ENCODE peak calls at places on chromosome 22, in six cellular contexts. One of them, this sample, is unnamed.
A peak's percentile ranks its signal among the peaks of the same experiment; 100 is the strongest.

GRCh38 chr22:31970490-31971444 is 26.4 kb downstream of the YWHAH start:
- DNase-seq in IMR-90: peak; percentile 51
- DNase-seq in tibial nerve: peak; percentile 47
- DNase-seq in erythroblast: peak; percentile 79
- DNase-seq in ovary: peak; percentile 90
- DNase-seq in K562: peak; percentile 96
- DNase-seq in this sample: peak; percentile 86

GRCh38 chr22:29707471-29707870 is 12.3 kb upstream of the CABP7 start:
- DNase-seq in ovary: no peak
- DNase-seq in K562: no peak
- DNase-seq in erythroblast: no peak
- DNase-seq in IMR-90: no peak
- DNase-seq in tibial nerve: no peak
- DNase-seq in this sample: no peak

GRCh38 chr22:31923761-31924160 is 20.6 kb upstream of the YWHAH start:
- DNase-seq in K562: no peak
- DNase-seq in ovary: no peak
- DNase-seq in erythroblast: no peak
- DNase-seq in IMR-90: no peak
- DNase-seq in tibial nerve: no peak
- DNase-seq in this sample: no peak

GRCh38 chr22:32819120-32819519 is 17.6 kb downstream of the TIMP3 start:
- DNase-seq in K562: no peak
- DNase-seq in erythroblast: no peak
- DNase-seq in IMR-90: no peak
- DNase-seq in ovary: no peak
- DNase-seq in tibial nerve: no peak
- DNase-seq in this sample: no peak

GRCh38 chr22:39967103-39967829 is 7.1 kb downstream of the TMA7B start:
- DNase-seq in IMR-90: peak; percentile 45
- DNase-seq in tibial nerve: no peak
- DNase-seq in ovary: no peak
- DNase-seq in K562: no peak
- DNase-seq in erythroblast: peak; percentile 97
- DNase-seq in this sample: no peak

GRCh38 chr22:44942979-44943700 is 66.7 kb downstream of the PHF21B start:
- DNase-seq in erythroblast: no peak
- DNase-seq in ovary: no peak
- DNase-seq in IMR-90: no peak
- DNase-seq in tibial nerve: no peak
- DNase-seq in K562: no peak
- DNase-seq in this sample: no peak

GRCh38 chr22:22745225-22746060 is 101.0 kb downstream of the GGTLC2 start:
- DNase-seq in IMR-90: peak; percentile 19
- DNase-seq in erythroblast: peak; percentile 9
- DNase-seq in K562: peak; percentile 85
- DNase-seq in tibial nerve: no peak
- DNase-seq in ovary: no peak
- DNase-seq in this sample: peak; percentile 8

GRCh38 chr22:27642104-27642800 is 159.3 kb downstream of the MN1 start:
- DNase-seq in tibial nerve: no peak
- DNase-seq in erythroblast: no peak
- DNase-seq in IMR-90: no peak
- DNase-seq in ovary: no peak
- DNase-seq in K562: peak; percentile 17
- DNase-seq in this sample: no peak

GRCh38 chr22:48602805-48603518 is 1224.7 kb downstream of the BRD1 start:
- DNase-seq in tibial nerve: no peak
- DNase-seq in erythroblast: no peak
- DNase-seq in ovary: no peak
- DNase-seq in IMR-90: no peak
- DNase-seq in K562: no peak
- DNase-seq in this sample: no peak

GRCh38 chr22:33864723-33865130 is 55.5 kb downstream of the LARGE1 start:
- DNase-seq in IMR-90: peak; percentile 36
- DNase-seq in K562: no peak
- DNase-seq in tibial nerve: no peak
- DNase-seq in ovary: no peak
- DNase-seq in erythroblast: no peak
- DNase-seq in this sample: no peak

GRCh38 chr22:29480512-29481264 is 670 bp downstream of the NEFH start:
- DNase-seq in tibial nerve: no peak
- DNase-seq in K562: peak; percentile 78
- DNase-seq in IMR-90: peak; percentile 56
- DNase-seq in erythroblast: peak; percentile 83
- DNase-seq in ovary: peak; percentile 73
- DNase-seq in this sample: no peak

GRCh38 chr22:27996981-27997380 is 77.9 kb upstream of the PITPNB start:
- DNase-seq in K562: no peak
- DNase-seq in ovary: no peak
- DNase-seq in erythroblast: no peak
- DNase-seq in tibial nerve: no peak
- DNase-seq in IMR-90: no peak
- DNase-seq in this sample: no peak

GRCh38 chr22:48647606-48648515 is 1179.8 kb downstream of the BRD1 start:
- DNase-seq in K562: no peak
- DNase-seq in IMR-90: no peak
- DNase-seq in erythroblast: no peak
- DNase-seq in tibial nerve: no peak
- DNase-seq in ovary: no peak
- DNase-seq in this sample: no peak

GRCh38 chr22:35568751-35569725 is 28.4 kb downstream of the RASD2 start:
- DNase-seq in tibial nerve: no peak
- DNase-seq in K562: no peak
- DNase-seq in IMR-90: peak; percentile 79
- DNase-seq in erythroblast: no peak
- DNase-seq in ovary: no peak
- DNase-seq in this sample: peak; percentile 53

GRCh38 chr22:35894937-35895708 is 133.5 kb downstream of the RBFOX2 start:
- DNase-seq in tibial nerve: no peak
- DNase-seq in IMR-90: peak; percentile 79
- DNase-seq in K562: no peak
- DNase-seq in ovary: no peak
- DNase-seq in erythroblast: no peak
- DNase-seq in this sample: no peak

GRCh38 chr22:28955817-28956216 is 72.4 kb downstream of the ZNRF3 start:
- DNase-seq in tibial nerve: no peak
- DNase-seq in ovary: no peak
- DNase-seq in K562: no peak
- DNase-seq in erythroblast: no peak
- DNase-seq in IMR-90: no peak
- DNase-seq in this sample: no peak

GRCh38 chr22:17778412-17778976 is 4.2 kb upstream of the BID start:
- DNase-seq in erythroblast: no peak
- DNase-seq in tibial nerve: no peak
- DNase-seq in IMR-90: no peak
- DNase-seq in K562: no peak
- DNase-seq in ovary: no peak
- DNase-seq in this sample: no peak

GRCh38 chr22:40687706-40688105 is 8.4 kb downstream of the MCHR1 start:
- DNase-seq in tibial nerve: no peak
- DNase-seq in ovary: no peak
- DNase-seq in IMR-90: no peak
- DNase-seq in erythroblast: no peak
- DNase-seq in K562: no peak
- DNase-seq in this sample: no peak

GRCh38 chr22:23752090-23752691 is 1.3 kb upstream of the ZNF70 start:
- DNase-seq in IMR-90: no peak
- DNase-seq in ovary: no peak
- DNase-seq in erythroblast: no peak
- DNase-seq in tibial nerve: no peak
- DNase-seq in K562: no peak
- DNase-seq in this sample: no peak
- TF ChIP-seq POLR2A in IMR-90: no peak
- TF ChIP-seq POLR2A in ovary: no peak
- TF ChIP-seq POLR2A in erythroblast: no peak
- TF ChIP-seq POLR2A in tibial nerve: no peak
- TF ChIP-seq POLR2A in K562: no peak
- TF ChIP-seq POLR2A in this sample: no peak

GRCh38 chr22:42856179-42856864 is 751 bp downstream of the ARFGAP3 start:
- DNase-seq in erythroblast: peak; percentile 53
- DNase-seq in IMR-90: peak; percentile 22
- DNase-seq in K562: no peak
- DNase-seq in ovary: no peak
- DNase-seq in tibial nerve: no peak
- DNase-seq in this sample: no peak

GRCh38 chr22:42855726-42856125 is 1.3 kb downstream of the ARFGAP3 start:
- DNase-seq in ovary: no peak
- DNase-seq in IMR-90: no peak
- DNase-seq in tibial nerve: no peak
- DNase-seq in erythroblast: no peak
- DNase-seq in K562: no peak
- DNase-seq in this sample: no peak

GRCh38 chr22:42855211-42855610 is 1.9 kb downstream of the ARFGAP3 start:
- DNase-seq in erythroblast: no peak
- DNase-seq in IMR-90: no peak
- DNase-seq in K562: no peak
- DNase-seq in ovary: no peak
- DNase-seq in tibial nerve: no peak
- DNase-seq in this sample: no peak

GRCh38 chr22:42857845-42858481 is 890 bp upstream of the ARFGAP3 start:
- DNase-seq in K562: no peak
- DNase-seq in ovary: no peak
- DNase-seq in tibial nerve: no peak
- DNase-seq in IMR-90: no peak
- DNase-seq in erythroblast: no peak
- DNase-seq in this sample: no peak

DNA sequence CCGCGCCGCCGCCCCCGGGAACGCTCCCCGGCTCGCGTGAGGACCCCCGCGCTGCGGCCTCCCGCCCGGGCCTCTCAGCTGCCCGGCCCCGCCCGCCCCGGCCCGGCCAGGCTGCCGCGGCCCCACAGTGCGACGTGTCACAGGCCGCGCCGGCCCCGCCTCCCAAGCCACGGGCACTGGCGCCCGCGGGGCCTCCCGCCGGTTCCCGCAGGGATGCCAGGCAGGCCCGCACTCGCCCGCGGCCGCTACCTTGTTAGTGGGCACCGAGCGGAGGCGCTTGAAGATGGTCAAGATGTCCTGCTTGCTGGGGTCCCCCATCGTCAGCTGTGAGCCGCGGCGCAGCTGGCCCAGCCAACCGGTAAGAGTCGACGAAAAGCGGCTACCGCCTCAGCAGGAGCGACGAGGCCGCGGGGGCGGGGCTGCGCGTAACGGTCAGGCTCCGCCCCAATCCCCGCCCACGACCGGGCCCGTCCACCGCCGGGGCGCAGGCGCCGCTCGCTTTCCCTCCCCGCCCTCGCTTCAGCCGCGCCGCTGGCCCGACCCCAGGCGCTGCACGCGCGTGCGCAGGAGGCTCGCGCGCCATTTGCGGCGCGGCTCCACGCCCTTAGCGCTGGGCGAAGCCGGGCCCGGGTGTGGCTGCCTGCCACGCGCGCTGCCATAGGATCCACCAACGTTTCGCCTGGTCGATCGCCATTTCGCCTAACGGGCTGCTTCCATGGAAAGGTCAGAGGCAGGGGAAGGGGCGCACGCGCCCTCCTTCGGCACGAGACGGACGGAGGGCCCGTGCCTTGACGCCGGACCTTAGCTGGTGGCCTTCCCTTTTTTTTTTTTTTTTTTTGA is at the start of gene ARFGAP3:
- DNase-seq in tibial nerve: peak; percentile 83
- DNase-seq in K562: peak; percentile 99
- DNase-seq in IMR-90: peak; percentile 91
- DNase-seq in erythroblast: peak; percentile 96
- DNase-seq in ovary: peak; percentile 95
- DNase-seq in this sample: peak; percentile 86
- TF ChIP-seq POLR2A in tibial nerve: peak; percentile 83
- TF ChIP-seq POLR2A in K562: peak; percentile 71
- TF ChIP-seq POLR2A in IMR-90: peak; percentile 96
- TF ChIP-seq POLR2A in erythroblast: peak; percentile 74
- TF ChIP-seq POLR2A in ovary: peak; percentile 89
- TF ChIP-seq POLR2A in this sample: peak; percentile 72

GRCh38 chr22:20522828-20523117 is 15.4 kb downstream of the MED15 start:
- DNase-seq in IMR-90: no peak
- DNase-seq in erythroblast: no peak
- DNase-seq in ovary: no peak
- DNase-seq in tibial nerve: no peak
- DNase-seq in K562: no peak
- DNase-seq in this sample: no peak

GRCh38 chr22:20523118-20523983 is 15.9 kb downstream of the MED15 start:
- DNase-seq in IMR-90: peak; percentile 59
- DNase-seq in ovary: no peak
- DNase-seq in tibial nerve: no peak
- DNase-seq in K562: peak; percentile 77
- DNase-seq in erythroblast: no peak
- DNase-seq in this sample: no peak

GRCh38 chr22:20520093-20520511 is 12.7 kb downstream of the MED15 start:
- DNase-seq in IMR-90: peak; percentile 82
- DNase-seq in K562: peak; percentile 61
- DNase-seq in erythroblast: no peak
- DNase-seq in tibial nerve: no peak
- DNase-seq in ovary: no peak
- DNase-seq in this sample: no peak

GRCh38 chr22:20524004-20524481 is 16.6 kb downstream of the MED15 start:
- DNase-seq in ovary: no peak
- DNase-seq in IMR-90: peak; percentile 65
- DNase-seq in erythroblast: no peak
- DNase-seq in K562: peak; percentile 63
- DNase-seq in tibial nerve: no peak
- DNase-seq in this sample: no peak

GRCh38 chr22:20522134-20522827 is 14.9 kb downstream of the MED15 start:
- DNase-seq in ovary: no peak
- DNase-seq in tibial nerve: no peak
- DNase-seq in IMR-90: no peak
- DNase-seq in K562: peak; percentile 61
- DNase-seq in erythroblast: no peak
- DNase-seq in this sample: no peak
- TF ChIP-seq POLR2A in ovary: no peak
- TF ChIP-seq POLR2A in tibial nerve: no peak
- TF ChIP-seq POLR2A in IMR-90: no peak
- TF ChIP-seq POLR2A in K562: no peak
- TF ChIP-seq POLR2A in erythroblast: no peak
- TF ChIP-seq POLR2A in this sample: no peak

DNA sequence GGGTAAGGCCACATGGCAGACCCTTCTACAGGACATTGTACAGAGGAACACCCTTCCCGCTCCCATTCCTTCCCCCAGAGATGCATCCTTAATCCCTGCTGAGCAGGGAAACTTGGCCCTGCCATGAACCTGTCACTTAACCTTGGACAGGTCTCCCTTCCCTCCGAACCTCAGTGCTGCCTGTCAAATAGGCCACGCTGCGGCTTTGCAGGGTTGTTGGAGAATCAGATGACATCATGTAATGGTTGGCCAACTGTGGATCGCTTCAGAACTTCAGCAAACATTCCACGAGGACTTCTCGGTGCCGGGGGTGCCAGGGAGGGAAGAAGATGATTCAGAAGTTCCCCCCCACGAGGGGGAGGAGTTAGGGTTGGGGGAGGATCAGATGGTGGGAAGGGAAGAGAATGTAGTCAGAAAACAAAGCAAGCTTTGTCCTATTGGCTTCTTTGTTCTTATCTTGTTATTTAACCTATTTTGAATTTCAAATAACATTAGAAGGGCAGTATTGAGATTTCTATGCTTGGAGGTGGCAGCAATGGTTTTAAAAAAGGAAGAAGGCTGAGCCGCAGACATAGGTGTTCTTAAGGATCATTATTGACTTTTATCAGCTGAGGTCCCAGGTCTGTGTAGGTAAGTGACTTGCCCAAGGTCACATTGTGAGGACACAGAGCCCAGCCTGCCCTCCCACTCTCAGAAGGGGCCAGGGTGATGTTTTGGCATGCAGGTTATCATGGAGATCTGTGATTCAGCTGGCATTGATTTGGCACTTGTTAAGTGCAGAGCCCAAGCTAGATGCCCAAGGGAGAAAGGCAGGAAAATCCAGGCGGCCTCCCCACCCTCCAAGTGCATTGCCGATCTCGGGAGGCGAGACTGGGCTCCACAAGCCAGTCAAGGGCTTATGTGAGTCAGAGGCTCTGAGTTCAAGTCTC is 3.1 kb downstream of the CDC42EP1 start:
- DNase-seq in K562: peak; percentile 29
- DNase-seq in tibial nerve: peak; percentile 68
- DNase-seq in IMR-90: peak; percentile 97
- DNase-seq in ovary: peak; percentile 77
- DNase-seq in erythroblast: no peak
- DNase-seq in this sample: peak; percentile 71
- TF ChIP-seq POLR2A in K562: no peak
- TF ChIP-seq POLR2A in tibial nerve: no peak
- TF ChIP-seq POLR2A in IMR-90: no peak
- TF ChIP-seq POLR2A in ovary: no peak
- TF ChIP-seq POLR2A in erythroblast: no peak
- TF ChIP-seq POLR2A in this sample: no peak